ENCODE peak calls at places on chromosomes 16 and 17, in six cellular contexts. L is left ventricle myocardium inferior, U is NCI-H1048, A is nucleus accumbens, M is activated T-cell treated with anti-CD3 and anti-CD28 coated beads for 1 hour, T is PC-3. F is an unnamed sample.

GRCh38 chr17:32575865-32576264 is 89.1 kb downstream of the CDK5R1 start:
- DNase-seq in L (no peak), U (no peak), A (no peak), M (no peak), T (no peak), F (no peak)

GRCh38 chr17:46032909-46033308 is 33.9 kb downstream of the STH start:
- DNase-seq in L (no peak), U (no peak), A (no peak), M (no peak), T (no peak), F (no peak)

GRCh38 chr16:4376126-4376819 is 4.6 kb downstream of the VASN start:
- DNase-seq in L (peak; percentile 91), U (no peak), A (peak; percentile 90), M (no peak), T (peak; percentile 60), F (peak; percentile 79)

GRCh38 chr16:10497132-10498088 is 83.0 kb downstream of the EMP2 start:
- DNase-seq in L (no peak), U (no peak), A (no peak), M (no peak), T (no peak), F (no peak)

GRCh38 chr17:74289688-74290087 is 15.7 kb downstream of the DNAI2 start:
- DNase-seq in L (no peak), U (no peak), A (no peak), M (no peak), T (no peak), F (no peak)

GRCh38 chr16:19914877-19915276 is 30.2 kb upstream of the GPRC5B start:
- DNase-seq in L (no peak), U (no peak), A (no peak), M (no peak), T (no peak), F (no peak)

GRCh38 chr16:9351440-9351839 is 260.0 kb downstream of the HAPSTR1 start:
- DNase-seq in L (no peak), U (no peak), A (no peak), M (no peak), T (peak; percentile 4), F (no peak)

GRCh38 chr16:88533945-88534641 is 36.1 kb upstream of the ZC3H18 start:
- DNase-seq in L (peak; percentile 83), U (peak; percentile 55), A (peak; percentile 84), M (peak; percentile 69), T (peak; percentile 64), F (peak; percentile 28)

GRCh38 chr17:10135539-10136257 is 62.7 kb downstream of the GAS7 start:
- DNase-seq in L (no peak), U (no peak), A (no peak), M (no peak), T (no peak), F (no peak)